ENCODE peak calls at places on chromosomes 2 and 18, in nine cellular contexts. P is effector memory CD8-positive, alpha-beta T cell; K is DMS53; C is fibroblast of lung; U is NAMALWA; I is HEK293T; Z is AG04450; S is germinal center; T is fibroblast of mammary gland. R is an unnamed sample.
A peak's percentile ranks its signal among the peaks of the same experiment; 100 is the strongest.

GRCh38 chr18:38459086-38459485 is 893.5 kb upstream of the CELF4 start:
- DNase-seq in Z (no peak), U (no peak), I (no peak), P (no peak), K (no peak), S (no peak), T (no peak), C (no peak), R (no peak)

GRCh38 chr2:46872876-46873631 is 42.6 kb downstream of the MCFD2 start:
- DNase-seq in I (no peak), U (no peak), C (no peak), P (no peak), T (peak; percentile 66), Z (no peak), K (no peak), S (no peak), R (no peak)

GRCh38 chr2:9655441-9656269 is 24.9 kb upstream of the YWHAQ start:
- DNase-seq in P (peak; percentile 28), T (peak; percentile 45), Z (peak; percentile 75), U (no peak), C (peak; percentile 94), S (no peak), K (no peak), I (no peak), R (peak; percentile 38)

GRCh38 chr2:199279146-199279545 is 178.6 kb downstream of the SATB2 start:
- DNase-seq in T (no peak), K (no peak), C (no peak), I (no peak), U (no peak), S (no peak), P (no peak), Z (no peak), R (no peak)

GRCh38 chr2:196200557-196200956 is 29.2 kb upstream of the STK17B start:
- DNase-seq in C (no peak), Z (no peak), P (no peak), T (no peak), K (no peak), I (no peak), S (peak; percentile 30), U (no peak), R (no peak)

GRCh38 chr2:79887747-79888374 is 375.0 kb downstream of the CTNNA2 start:
- DNase-seq in T (peak; percentile 71), I (peak; percentile 41), U (peak; percentile 73), P (no peak), S (peak; percentile 2), Z (peak; percentile 42), C (peak; percentile 43), K (peak; percentile 70), R (peak; percentile 63)

GRCh38 chr18:55501594-55502345 is 86.2 kb downstream of the TCF4 start:
- DNase-seq in T (no peak), U (no peak), C (peak; percentile 83), Z (no peak), P (no peak), K (no peak), S (no peak), I (no peak), R (no peak)

GRCh38 chr2:111957872-111958354 is 59.5 kb downstream of the MERTK start:
- DNase-seq in Z (no peak), I (no peak), U (no peak), K (no peak), S (no peak), T (peak; percentile 22), P (no peak), C (no peak), R (no peak)

GRCh38 chr2:32627441-32627900 is 379 bp upstream of the TTC27 start:
- DNase-seq in U (no peak), K (peak; percentile 66), Z (peak; percentile 7), S (peak; percentile 10), C (peak; percentile 67), I (no peak), P (no peak), T (peak; percentile 67), R (no peak)

GRCh38 chr2:13003500-13003899 is 286.8 kb downstream of the TRIB2 start:
- DNase-seq in U (no peak), T (peak; percentile 21), Z (no peak), I (no peak), K (no peak), C (peak; percentile 79), P (no peak), S (no peak), R (no peak)

GRCh38 chr18:22683196-22683676 is 249.9 kb upstream of the RBBP8 start:
- DNase-seq in S (no peak), Z (peak; percentile 74), U (no peak), P (no peak), C (peak; percentile 97), I (peak; percentile 60), K (peak; percentile 90), T (peak; percentile 86), R (no peak)

GRCh38 chr2:45821558-45822271 is 170.2 kb downstream of the PRKCE start:
- DNase-seq in I (no peak), C (peak; percentile 77), K (peak; percentile 87), P (no peak), U (no peak), Z (no peak), T (peak; percentile 87), S (no peak), R (no peak)

GRCh38 chr2:239605976-239606375 is 205.2 kb upstream of the HDAC4 start:
- DNase-seq in U (no peak), I (no peak), Z (no peak), T (no peak), C (no peak), K (no peak), S (no peak), P (no peak), R (no peak)

GRCh38 chr2:27262379-27263286 is at the start of gene SLC30A3:
- DNase-seq in K (peak; percentile 53), I (peak; percentile 68), S (peak; percentile 93), T (peak; percentile 27), U (no peak), P (peak; percentile 33), C (no peak), Z (no peak), R (peak; percentile 76)

GRCh38 chr2:150517951-150518680 is 30.6 kb upstream of the RND3 start:
- DNase-seq in C (peak; percentile 73), S (no peak), U (no peak), I (no peak), T (peak; percentile 86), P (no peak), K (no peak), Z (no peak), R (no peak)

GRCh38 chr18:44729631-44730101 is 49.0 kb downstream of the SETBP1 start:
- DNase-seq in S (no peak), I (no peak), T (peak; percentile 93), U (no peak), Z (peak; percentile 32), K (no peak), P (peak; percentile 53), C (peak; percentile 84), R (no peak)

R was measured in RPMI8226.